ENCODE peak calls at places on chromosome 1, in seven cellular contexts. V is thoracic aorta, A is A673, J is bronchial epithelial cell, O is right lobe of liver, Y is lung, G is BJ. D is an unnamed sample. For H3K36me3, the result is how much of the 10 kb centered on the place peaks cover.

GRCh38 chr1:87674791-87675190 is 346.1 kb downstream of the LMO4 start:
- DNase-seq in G (no peak), A (no peak), J (no peak), V (no peak), O (no peak), Y (no peak), D (no peak)

GRCh38 chr1:33633019-33633801 is 160.8 kb downstream of the ZSCAN20 start:
- DNase-seq in J (peak), Y (peak), O (peak), V (peak), G (peak), A (peak), D (peak)

GRCh38 chr1:238466459-238466858 is 575.7 kb upstream of the ZP4 start:
- DNase-seq in G (no peak), J (no peak), A (no peak), V (no peak), O (no peak), Y (no peak), D (no peak)

GRCh38 chr1:80675469-80675868 is 1125.3 kb upstream of the ADGRL2 start:
- DNase-seq in O (no peak), G (no peak), V (no peak), J (no peak), Y (no peak), A (no peak), D (no peak)

GRCh38 chr1:209672705-209673630 is 2.2 kb upstream of the G0S2 start:
- DNase-seq in J (peak), O (no peak), V (no peak), Y (no peak), G (no peak), A (no peak), D (no peak)

GRCh38 chr1:8325771-8326170 is 7.9 kb downstream of the SLC45A1 start:
- DNase-seq in A (no peak), J (no peak), V (no peak), O (no peak), G (no peak), Y (no peak), D (no peak)

GRCh38 chr1:37890378-37891014 is 31.1 kb upstream of the MTF1 start:
- DNase-seq in O (no peak), Y (no peak), A (peak), G (no peak), J (peak), V (no peak), D (no peak)

GRCh38 chr1:25661043-25661807 is 44.6 kb downstream of the MAN1C1 start:
- DNase-seq in Y (no peak), J (peak), A (no peak), G (peak), O (peak), V (no peak), D (no peak)

GRCh38 chr1:1402081-1402900 is 3.2 kb upstream of the CCNL2 start:
- DNase-seq in Y (no peak), G (no peak), O (no peak), J (peak), A (peak), V (no peak), D (peak)

GRCh38 chr1:22494943-22495579 is 43.4 kb downstream of the ZBTB40 start:
- DNase-seq in O (no peak), Y (no peak), A (no peak), G (no peak), V (no peak), J (no peak), D (no peak)

GRCh38 chr1:228810855-228811654 is 75.8 kb downstream of the RHOU start:
- DNase-seq in A (no peak), G (no peak), O (no peak), V (no peak), Y (no peak), J (no peak), D (no peak)

GRCh38 chr1:159924025-159924790 is 1.1 kb downstream of the TAGLN2 start:
- DNase-seq in G (peak), V (peak), A (peak), Y (peak), J (peak), O (peak), D (peak)

GRCh38 chr1:99665212-99665611 is 19.3 kb downstream of the PALMD start:
- DNase-seq in O (no peak), J (no peak), A (no peak), Y (no peak), G (no peak), V (no peak), D (no peak)

GRCh38 chr1:17136936-17137335 is 17.7 kb upstream of the PADI2 start:
- DNase-seq in A (no peak), G (no peak), V (no peak), O (no peak), Y (no peak), J (no peak), D (no peak)

GRCh38 chr1:77279929-77280328 is 1.9 kb upstream of the AK5 start:
- DNase-seq in V (no peak), J (no peak), A (no peak), G (no peak), Y (no peak), O (no peak), D (no peak)

GRCh38 chr1:194447635-194448034 is 1261.2 kb upstream of the B3GALT2 start:
- DNase-seq in O (no peak), Y (no peak), J (peak), G (peak), V (no peak), A (no peak), D (no peak)

GRCh38 chr1:6907676-6908434 is 122.6 kb downstream of the CAMTA1 start:
- DNase-seq in G (no peak), Y (no peak), V (no peak), O (no peak), J (no peak), A (no peak), D (no peak)

GRCh38 chr1:25795955-25796806 is 3.8 kb upstream of the SELENON start:
- DNase-seq in V (no peak), O (no peak), A (no peak), G (no peak), Y (peak), J (peak), D (peak)

GRCh38 chr1:200906491-200906890 is 11.8 kb downstream of the INAVA start:
- DNase-seq in Y (no peak), O (no peak), A (no peak), V (no peak), J (no peak), G (no peak), D (no peak)

GRCh38 chr1:24580756-24581155 is 24.9 kb downstream of the NCMAP start:
- DNase-seq in A (no peak), J (no peak), G (no peak), V (no peak), O (peak), Y (no peak), D (no peak)

GRCh38 chr1:201006450-201006849 is 17.1 kb downstream of the KIF21B start:
- DNase-seq in O (no peak), G (no peak), J (no peak), V (no peak), A (no peak), Y (no peak), D (no peak)

GRCh38 chr1:28456078-28456477 is 49.8 kb upstream of the RCC1 start:
- DNase-seq in A (peak), Y (no peak), O (no peak), V (no peak), G (no peak), J (peak), D (no peak)

GRCh38 chr1:119714583-119714982 is 2.8 kb downstream of the PHGDH start:
- DNase-seq in G (no peak), O (no peak), Y (no peak), A (no peak), V (no peak), J (no peak), D (no peak)

DNA sequence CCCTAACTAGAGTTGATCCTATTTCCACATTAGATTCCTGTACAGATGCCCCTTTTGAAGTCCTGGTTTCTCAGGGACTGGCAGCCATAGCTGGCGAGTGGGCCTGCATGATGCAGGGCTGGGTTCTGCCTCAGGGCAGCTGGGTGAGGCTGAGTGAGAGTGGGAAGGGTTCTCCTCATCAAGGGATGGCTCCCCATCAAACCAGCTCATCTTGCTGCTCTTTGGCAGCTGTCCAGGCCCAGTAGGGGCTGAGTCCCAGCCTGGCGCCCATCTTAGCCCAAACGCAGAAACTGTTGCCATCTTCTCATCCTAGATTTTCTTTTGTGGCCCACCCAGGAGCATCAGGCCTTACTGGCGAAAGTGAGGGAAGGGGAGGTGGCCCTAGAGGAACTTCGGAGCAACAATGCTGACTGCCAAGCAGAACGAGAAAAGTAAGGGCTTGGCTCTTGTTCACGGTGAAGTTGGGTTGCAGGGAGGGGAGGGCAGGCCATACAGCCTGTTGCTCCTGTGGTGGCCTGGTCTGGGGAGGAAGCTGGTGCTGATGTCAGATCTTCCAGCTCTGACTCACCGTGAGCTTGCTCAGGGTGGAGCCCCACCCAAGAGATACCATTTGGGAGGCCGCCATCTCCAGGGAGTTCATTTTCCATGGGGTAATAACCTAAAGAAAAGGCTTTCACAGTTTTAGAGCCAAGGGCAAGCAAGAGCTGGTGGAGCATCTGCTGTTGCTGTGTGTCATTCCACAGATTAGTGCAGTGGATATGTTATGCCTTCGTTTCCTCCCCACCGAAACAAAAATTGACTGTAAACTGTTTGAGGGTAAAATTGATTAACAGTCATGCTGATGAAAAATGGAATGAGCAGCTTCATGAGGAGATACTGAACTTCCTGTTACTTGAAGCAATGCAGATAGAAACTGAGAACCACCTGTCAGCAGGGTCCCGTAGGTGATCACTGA is 34.7 kb downstream of the TUFT1 start:
- DNase-seq in Y (no peak), O (no peak), G (no peak), A (no peak), V (no peak), J (peak), D (no peak)
- H3K36me3 ChIP-seq in Y (under half), O (under half), G (under half), A (under half), V (under half), J (under half), D (under half)

GRCh38 chr1:220726634-220727033 is 21.5 kb upstream of the MTARC2 start:
- DNase-seq in A (no peak), O (no peak), G (no peak), V (no peak), Y (no peak), J (no peak), D (no peak)
- TF ChIP-seq CTCF in A (peak), O (no peak), G (peak), V (no peak), Y (no peak), J (peak), D (no peak)

GRCh38 chr1:40984531-40984930 is 5.0 kb downstream of the CTPS1 start:
- DNase-seq in Y (no peak), O (no peak), V (no peak), A (no peak), J (peak), G (no peak), D (no peak)

GRCh38 chr1:40985875-40986274 is 6.4 kb downstream of the CTPS1 start:
- DNase-seq in O (no peak), V (no peak), J (no peak), A (no peak), G (no peak), Y (no peak), D (no peak)

GRCh38 chr1:40982721-40983120 is 3.2 kb downstream of the CTPS1 start:
- DNase-seq in G (no peak), V (no peak), Y (no peak), J (no peak), O (no peak), A (no peak), D (no peak)

GRCh38 chr1:40983286-40983685 is 3.8 kb downstream of the CTPS1 start:
- DNase-seq in O (no peak), G (no peak), A (no peak), Y (no peak), J (peak), V (no peak), D (no peak)

GRCh38 chr1:40984066-40984465 is 4.6 kb downstream of the CTPS1 start:
- DNase-seq in Y (no peak), V (no peak), G (no peak), A (no peak), O (no peak), J (peak), D (no peak)
- H3K36me3 ChIP-seq in Y (under half), V (under half), G (under half), A (half or more), O (under half), J (under half), D (under half)

GRCh38 chr1:203199002-203199401 is 12.5 kb upstream of the CHI3L1 start:
- DNase-seq in G (no peak), Y (no peak), A (no peak), J (no peak), V (no peak), O (peak), D (no peak)

GRCh38 chr1:203200059-203200553 is 13.6 kb upstream of the CHI3L1 start:
- DNase-seq in A (no peak), G (no peak), J (peak), Y (peak), V (no peak), O (peak), D (no peak)

GRCh38 chr1:203197625-203198024 is 11.1 kb upstream of the CHI3L1 start:
- DNase-seq in A (no peak), O (no peak), V (no peak), Y (no peak), J (no peak), G (no peak), D (no peak)

GRCh38 chr1:203199481-203200058 is 13.1 kb upstream of the CHI3L1 start:
- DNase-seq in Y (no peak), J (no peak), G (no peak), A (no peak), O (peak), V (no peak), D (no peak)

DNA sequence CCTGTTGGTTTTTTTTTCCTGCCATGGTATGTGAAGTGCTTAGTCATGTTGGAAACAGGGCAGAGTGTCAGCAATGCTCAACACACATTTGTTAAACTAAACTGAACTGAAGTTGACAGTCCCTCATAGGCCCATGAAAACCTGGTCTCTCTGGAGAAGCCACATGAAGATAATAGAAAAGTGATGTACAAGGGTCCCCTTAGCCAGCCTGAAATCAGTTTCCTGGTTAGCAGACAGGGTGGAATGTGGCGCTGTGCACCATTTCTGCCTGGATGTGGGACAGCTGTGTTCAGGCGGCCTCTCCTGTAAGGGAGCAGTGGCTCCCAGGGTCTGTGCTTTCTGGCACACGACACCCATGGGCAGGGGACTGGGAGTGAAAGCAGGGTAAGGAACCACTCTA is 9.9 kb upstream of the CHI3L1 start:
- DNase-seq in J (no peak), Y (no peak), V (no peak), O (peak), G (no peak), A (no peak), D (no peak)
- TF ChIP-seq CTCF in J (no peak), Y (no peak), V (no peak), O (no peak), G (peak), A (no peak), D (no peak)

GRCh38 chr1:93569479-93569878 is 112.2 kb downstream of the BCAR3 start:
- DNase-seq in G (no peak), V (no peak), Y (no peak), O (no peak), J (no peak), A (no peak), D (no peak)
- H3K36me3 ChIP-seq in G (under half), V (half or more), Y (under half), O (half or more), J (under half), A (under half), D (under half)

GRCh38 chr1:156259805-156260204 is 11.9 kb upstream of the PAQR6 start:
- DNase-seq in V (no peak), O (no peak), Y (no peak), G (no peak), J (no peak), A (no peak), D (no peak)
- TF ChIP-seq CTCF in V (no peak), O (no peak), Y (no peak), G (no peak), J (no peak), A (peak), D (no peak)

GRCh38 chr1:14826731-14827326 is 228.3 kb downstream of the KAZN start:
- DNase-seq in J (no peak), O (no peak), V (no peak), Y (no peak), A (no peak), G (no peak), D (no peak)

GRCh38 chr1:14827870-14828269 is 229.4 kb downstream of the KAZN start:
- DNase-seq in J (no peak), A (no peak), G (no peak), V (no peak), O (no peak), Y (no peak), D (no peak)

GRCh38 chr1:14826172-14826636 is 227.7 kb downstream of the KAZN start:
- DNase-seq in V (no peak), A (peak), J (no peak), Y (no peak), G (peak), O (no peak), D (no peak)

GRCh38 chr1:14825396-14825795 is 226.9 kb downstream of the KAZN start:
- DNase-seq in J (no peak), A (no peak), V (no peak), Y (no peak), G (no peak), O (no peak), D (no peak)

GRCh38 chr1:14828665-14829064 is 230.2 kb downstream of the KAZN start:
- DNase-seq in O (no peak), J (no peak), G (no peak), V (no peak), A (no peak), Y (no peak), D (no peak)
- H3K36me3 ChIP-seq in O (under half), J (under half), G (under half), V (under half), A (under half), Y (under half), D (under half)

GRCh38 chr1:86502721-86503430 is 34.1 kb downstream of the CLCA1 start:
- DNase-seq in G (no peak), A (no peak), O (no peak), J (peak), Y (no peak), V (no peak), D (no peak)
- TF ChIP-seq CTCF in G (no peak), A (no peak), O (no peak), J (peak), Y (no peak), V (no peak), D (no peak)

D was measured in pancreas.